ENCODE peak calls at places on chromosomes 5 and 9, in ten cellular contexts. J, N, U, B, X, C, Z, S, G and M are unnamed samples.

GRCh38 chr9:83280259-83280658 is 217.3 kb upstream of the RASEF start:
- DNase-seq in J (no peak), N (no peak), U (no peak), B (no peak), X (no peak), C (no peak), Z (no peak), S (peak), G (no peak), M (no peak)

GRCh38 chr5:76193635-76194034 is 110.5 kb downstream of the SV2C start:
- DNase-seq in J (no peak), N (no peak), U (no peak), B (no peak), X (no peak), C (no peak), Z (no peak), S (no peak), G (no peak), M (no peak)

GRCh38 chr5:151015974-151016587 is 4.3 kb upstream of the GPX3 start:
- DNase-seq in J (no peak), N (no peak), U (no peak), B (no peak), X (no peak), C (no peak), Z (no peak), S (no peak), G (no peak), M (no peak)

GRCh38 chr9:136465500-136466154 is 17.2 kb downstream of the SEC16A start:
- DNase-seq in J (no peak), N (no peak), U (no peak), B (no peak), X (no peak), C (no peak), Z (no peak), S (no peak), G (no peak), M (no peak)

GRCh38 chr5:57441557-57441956 is 41.1 kb downstream of the ACTBL2 start:
- DNase-seq in J (no peak), N (no peak), U (peak), B (peak), X (no peak), C (no peak), Z (no peak), S (peak), G (peak), M (peak)

GRCh38 chr9:105069285-105070065 is 141.5 kb upstream of the ABCA1 start:
- DNase-seq in J (no peak), N (no peak), U (no peak), B (no peak), X (no peak), C (no peak), Z (no peak), S (no peak), G (no peak), M (no peak)

GRCh38 chr9:124183772-124184171 is 74.0 kb upstream of the NEK6 start:
- DNase-seq in J (no peak), N (no peak), U (no peak), B (no peak), X (no peak), C (no peak), Z (peak), S (no peak), G (no peak), M (no peak)

GRCh38 chr5:87650284-87650683 is 237.6 kb upstream of the CCNH start:
- DNase-seq in J (no peak), N (no peak), U (no peak), B (no peak), X (no peak), C (no peak), Z (no peak), S (no peak), G (no peak), M (no peak)

GRCh38 chr5:177985430-177986040 is 10.5 kb downstream of the PROP1 start:
- DNase-seq in J (no peak), N (no peak), U (no peak), B (no peak), X (no peak), C (no peak), Z (no peak), S (no peak), G (no peak), M (no peak)

GRCh38 chr5:127876384-127876783 is 173.2 kb downstream of the CCDC192 start:
- DNase-seq in J (no peak), N (no peak), U (no peak), B (no peak), X (no peak), C (no peak), Z (no peak), S (no peak), G (no peak), M (no peak)

GRCh38 chr9:14989811-14990210 is 79.6 kb upstream of the FREM1 start:
- DNase-seq in J (no peak), N (no peak), U (no peak), B (no peak), X (no peak), C (no peak), Z (no peak), S (no peak), G (no peak), M (no peak)

GRCh38 chr5:90312027-90312426 is 97.5 kb downstream of the CETN3 start:
- DNase-seq in J (no peak), N (no peak), U (no peak), B (no peak), X (no peak), C (no peak), Z (no peak), S (no peak), G (no peak), M (no peak)

GRCh38 chr9:135490980-135491444 is 9.5 kb upstream of the MRPS2 start:
- DNase-seq in J (no peak), N (no peak), U (no peak), B (no peak), X (no peak), C (no peak), Z (peak), S (no peak), G (no peak), M (no peak)

GRCh38 chr5:56740868-56741267 is 74.5 kb upstream of the MAP3K1 start:
- DNase-seq in J (no peak), N (no peak), U (no peak), B (no peak), X (no peak), C (no peak), Z (no peak), S (no peak), G (no peak), M (no peak)

GRCh38 chr9:130320697-130321080 is 55.1 kb downstream of the HMCN2 start:
- DNase-seq in J (no peak), N (no peak), U (no peak), B (no peak), X (no peak), C (no peak), Z (no peak), S (no peak), G (no peak), M (no peak)

GRCh38 chr5:2690293-2690692 is 61.2 kb downstream of the IRX2 start:
- DNase-seq in J (no peak), N (no peak), U (peak), B (no peak), X (no peak), C (no peak), Z (no peak), S (no peak), G (no peak), M (no peak)

GRCh38 chr5:112183103-112183634 is 235.9 kb downstream of the EPB41L4A start:
- DNase-seq in J (no peak), N (no peak), U (peak), B (no peak), X (no peak), C (no peak), Z (peak), S (no peak), G (peak), M (peak)

GRCh38 chr9:120480707-120481106 is 99.3 kb downstream of the CDK5RAP2 start:
- DNase-seq in J (no peak), N (no peak), U (no peak), B (peak), X (no peak), C (no peak), Z (no peak), S (peak), G (no peak), M (no peak)